ENCODE peak calls at places on chromosomes 12 and 14, in five cellular contexts. W is transverse colon, M is endothelial cell of umbilical vein, C is A549, F is HCT116. H is an unnamed sample.

GRCh38 chr12:121534495-121535148 is 46.2 kb downstream of the KDM2B start:
- DNase-seq in W (no peak), M (no peak), C (no peak), F (no peak), H (no peak)

GRCh38 chr12:119202544-119202943 is 23.8 kb downstream of the HSPB8 start:
- DNase-seq in W (no peak), M (no peak), C (no peak), F (no peak), H (no peak)

GRCh38 chr12:90801776-90802175 is 153.2 kb downstream of the CCER1 start:
- DNase-seq in W (no peak), M (peak; percentile 54), C (no peak), F (no peak), H (no peak)

GRCh38 chr14:56002876-56003625 is 115.2 kb upstream of the PELI2 start:
- DNase-seq in W (no peak), M (no peak), C (no peak), F (no peak), H (no peak)

GRCh38 chr12:10722502-10722904 is 620 bp downstream of the YBX3 start:
- DNase-seq in W (peak; percentile 43), M (no peak), C (peak; percentile 21), F (no peak), H (peak; percentile 43)

GRCh38 chr12:106073179-106073578 is 65.6 kb downstream of the NUAK1 start:
- DNase-seq in W (no peak), M (no peak), C (no peak), F (no peak), H (no peak)

GRCh38 chr12:127235771-127236170 is 1031.2 kb upstream of the TMEM132C start:
- DNase-seq in W (no peak), M (no peak), C (no peak), F (no peak), H (no peak)

GRCh38 chr12:41972196-41972994 is 172.3 kb downstream of the GXYLT1 start:
- DNase-seq in W (no peak), M (no peak), C (no peak), F (no peak), H (no peak)

GRCh38 chr12:39341179-39341578 is 101.7 kb downstream of the KIF21A start:
- DNase-seq in W (no peak), M (no peak), C (no peak), F (no peak), H (no peak)

GRCh38 chr12:50314629-50315312 is 31.5 kb upstream of the LIMA1 start:
- DNase-seq in W (no peak), M (peak; percentile 70), C (peak; percentile 54), F (no peak), H (no peak)

GRCh38 chr14:32648434-32648833 is 290.2 kb upstream of the NPAS3 start:
- DNase-seq in W (no peak), M (no peak), C (no peak), F (no peak), H (no peak)

GRCh38 chr14:76863724-76864407 is 37.7 kb downstream of the LRRC74A start:
- DNase-seq in W (peak; percentile 23), M (peak; percentile 43), C (no peak), F (no peak), H (no peak)

GRCh38 chr14:22095845-22096510 is 422.4 kb upstream of the OR4E1 start:
- DNase-seq in W (no peak), M (no peak), C (no peak), F (no peak), H (no peak)

GRCh38 chr14:55328317-55328716 is 57.1 kb downstream of the FBXO34 start:
- DNase-seq in W (no peak), M (no peak), C (no peak), F (no peak), H (no peak)

GRCh38 chr12:67056329-67056728 is 212.8 kb upstream of the CAND1 start:
- DNase-seq in W (no peak), M (no peak), C (no peak), F (no peak), H (no peak)

DNA sequence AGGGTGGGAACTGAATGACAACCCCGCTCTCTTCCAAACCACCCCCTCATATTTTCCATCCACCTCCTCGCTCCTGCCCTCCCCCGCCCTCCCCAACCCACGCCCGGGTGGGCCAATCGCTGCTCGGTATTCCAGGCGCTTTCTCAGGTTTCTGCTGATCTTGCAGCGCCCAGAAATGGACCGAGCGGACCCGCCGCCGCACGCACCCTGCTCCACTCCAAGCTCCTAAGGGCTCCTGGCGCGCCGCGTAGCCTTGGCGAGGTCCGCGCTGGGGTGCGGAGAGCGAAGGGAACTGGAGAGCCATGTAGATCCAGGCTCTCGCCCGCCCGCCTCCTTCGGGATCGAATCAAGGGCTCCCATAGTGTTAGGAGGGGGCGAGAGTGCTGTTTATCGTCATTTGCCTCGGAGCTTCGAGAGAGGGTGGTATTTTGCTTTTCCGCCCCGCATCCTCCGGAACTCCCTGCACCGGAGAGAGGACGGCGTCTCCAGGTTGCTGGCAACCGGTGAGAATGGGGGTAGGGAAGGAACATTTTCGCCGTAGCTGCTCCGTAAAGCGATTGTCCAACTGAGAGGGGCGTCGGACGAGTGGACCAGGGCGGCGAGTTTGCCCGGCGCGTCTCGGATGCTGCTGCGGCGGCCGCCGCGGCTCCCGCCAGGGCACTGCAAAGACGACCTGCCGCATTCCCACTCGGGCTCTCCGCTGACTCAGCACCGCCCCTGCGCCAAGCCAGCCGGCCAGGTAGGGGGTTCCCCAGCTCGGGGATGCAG is at the start of gene KCNA1:
- DNase-seq in W (no peak), M (no peak), C (no peak), F (no peak), H (no peak)
- TF ChIP-seq POLR2A in W (no peak), M (no peak), C (no peak), F (no peak), H (no peak)

GRCh38 chr12:53593031-53593430 is 33.2 kb downstream of the ATF7 start:
- DNase-seq in W (no peak), M (no peak), C (no peak), F (no peak), H (no peak)

GRCh38 chr12:53589915-53590314 is 36.3 kb downstream of the ATF7 start:
- DNase-seq in W (no peak), M (no peak), C (no peak), F (no peak), H (no peak)

GRCh38 chr12:53589423-53589822 is 36.8 kb downstream of the ATF7 start:
- DNase-seq in W (no peak), M (no peak), C (no peak), F (no peak), H (no peak)

GRCh38 chr12:53591301-53592206 is 34.6 kb downstream of the ATF7 start:
- DNase-seq in W (no peak), M (peak; percentile 42), C (no peak), F (no peak), H (no peak)

GRCh38 chr12:53590661-53591060 is 35.5 kb downstream of the ATF7 start:
- DNase-seq in W (no peak), M (no peak), C (no peak), F (no peak), H (no peak)
- H3K4me1 ChIP-seq in W (peaks cover 33% of the 10 kb centered on the region), M (peaks cover 38% of the 10 kb centered on the region), C (peaks cover 16% of the 10 kb centered on the region), F (no peaks in the 10 kb centered on the region), H (peaks cover 59% of the 10 kb centered on the region)

DNA sequence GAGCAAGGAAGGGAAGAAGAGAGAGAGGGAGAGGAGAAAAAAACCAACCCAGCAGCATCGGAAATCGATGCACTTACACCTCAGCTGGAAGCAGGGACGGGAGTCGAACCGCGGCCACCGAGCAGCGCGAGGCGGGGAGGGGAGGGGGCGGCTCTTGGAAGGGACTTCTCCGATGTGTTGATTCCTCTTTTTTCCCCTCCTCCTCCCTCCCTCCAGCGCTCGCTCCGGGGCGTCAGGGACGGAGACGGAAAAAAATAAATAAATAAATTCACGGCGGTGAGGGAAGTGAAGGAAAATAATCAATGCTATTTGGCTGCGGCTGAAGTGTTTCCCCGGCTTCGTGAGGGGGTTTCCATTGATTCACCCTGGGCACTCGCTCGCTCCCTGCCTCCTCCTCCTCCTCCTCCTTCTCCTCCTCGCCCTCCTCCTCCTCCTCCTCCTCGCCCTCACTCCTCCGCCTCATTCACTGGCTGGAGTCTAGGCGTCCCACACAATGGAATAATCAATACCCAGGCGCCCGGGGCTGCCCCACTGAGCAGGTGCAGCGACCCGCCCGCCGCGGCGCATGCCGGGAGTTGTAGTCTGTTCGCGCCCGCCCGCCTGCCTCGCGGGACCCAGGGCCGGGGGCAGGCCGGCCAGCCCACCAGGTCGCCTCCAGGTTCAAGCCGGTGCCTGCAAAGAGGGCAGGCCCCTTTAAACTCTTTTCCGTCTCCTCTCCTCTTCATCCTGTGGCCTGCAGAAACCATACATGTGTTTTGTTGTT is at the start of gene ZFHX2:
- DNase-seq in W (peak; percentile 88), M (peak; percentile 70), C (peak; percentile 81), F (peak; percentile 67), H (peak; percentile 87)
- TF ChIP-seq POLR2A in W (no peak), M (no peak), C (peak; percentile 44), F (no peak), H (no peak)

GRCh38 chr14:50218501-50218900 is 12.9 kb downstream of the SOS2 start:
- DNase-seq in W (no peak), M (no peak), C (no peak), F (no peak), H (no peak)
- H3K4me1 ChIP-seq in W (peaks cover 30% of the 10 kb centered on the region), M (no peaks in the 10 kb centered on the region), C (peaks cover 12% of the 10 kb centered on the region), F (no peaks in the 10 kb centered on the region), H (peaks cover 3% of the 10 kb centered on the region)

GRCh38 chr12:56163533-56164344 is 5.6 kb downstream of the MYL6 start:
- DNase-seq in W (no peak), M (no peak), C (no peak), F (no peak), H (no peak)
- TF ChIP-seq POLR2A in W (no peak), M (peak; percentile 82), C (no peak), F (no peak), H (no peak)